ENCODE peak calls at places on chromosomes 3 and 15, in four cellular contexts. S is HepG2; U is mesendoderm; V is CD8-positive, alpha-beta T cell. D is an unnamed sample.

GRCh38 chr15:31091531-31091930 is 10.0 kb downstream of the TRPM1 start:
- DNase-seq in S (no peak), U (no peak), V (no peak), D (peak)

GRCh38 chr15:63815796-63816533 is 17.8 kb downstream of the HERC1 start:
- DNase-seq in S (no peak), U (peak), V (no peak), D (no peak)

GRCh38 chr15:61819386-61819785 is 240.9 kb downstream of the VPS13C start:
- DNase-seq in S (no peak), U (no peak), V (no peak), D (no peak)

GRCh38 chr15:58748787-58749531 is 548 bp downstream of the ADAM10 start:
- DNase-seq in S (peak), U (peak), V (peak), D (peak)

GRCh38 chr3:124117486-124117885 is 125.6 kb upstream of the ROPN1 start:
- DNase-seq in S (no peak), U (no peak), V (no peak), D (peak)

GRCh38 chr3:80549173-80549572 is 781.4 kb upstream of the ROBO1 start:
- DNase-seq in S (peak), U (no peak), V (no peak), D (no peak)

GRCh38 chr3:123632161-123632655 is 47.4 kb upstream of the HACD2 start:
- DNase-seq in S (no peak), U (peak), V (no peak), D (no peak)

GRCh38 chr3:16463914-16464313 is 49.6 kb downstream of the RFTN1 start:
- DNase-seq in S (no peak), U (no peak), V (no peak), D (no peak)

GRCh38 chr3:143628971-143629370 is 219.3 kb downstream of the SLC9A9 start:
- DNase-seq in S (no peak), U (no peak), V (no peak), D (no peak)

GRCh38 chr15:53448215-53449001 is 311.1 kb downstream of the WDR72 start:
- DNase-seq in S (no peak), U (peak), V (no peak), D (no peak)

GRCh38 chr3:62073038-62073437 is 300.3 kb downstream of the FEZF2 start:
- DNase-seq in S (no peak), U (no peak), V (no peak), D (no peak)

GRCh38 chr15:83413054-83413719 is 34.0 kb upstream of the SH3GL3 start:
- DNase-seq in S (no peak), U (no peak), V (no peak), D (no peak)

GRCh38 chr3:31232049-31233040 is 300.4 kb upstream of the STT3B start:
- DNase-seq in S (no peak), U (no peak), V (no peak), D (no peak)

GRCh38 chr3:145243875-145244274 is 917.1 kb downstream of the PLOD2 start:
- DNase-seq in S (no peak), U (no peak), V (no peak), D (no peak)

GRCh38 chr15:98755138-98755537 is 106.8 kb downstream of the IGF1R start:
- DNase-seq in S (no peak), U (no peak), V (no peak), D (no peak)

GRCh38 chr15:64452988-64453688 is 7.2 kb upstream of the ZNF609 start:
- DNase-seq in S (no peak), U (no peak), V (no peak), D (no peak)

GRCh38 chr3:8579101-8579500 is 65.5 kb downstream of the SSUH2 start:
- DNase-seq in S (no peak), U (no peak), V (no peak), D (no peak)

GRCh38 chr15:85859671-85860070 is 64.9 kb upstream of the KLHL25 start:
- DNase-seq in S (no peak), U (no peak), V (no peak), D (peak)

GRCh38 chr3:174035317-174035886 is 637.9 kb downstream of the NLGN1 start:
- DNase-seq in S (no peak), U (peak), V (no peak), D (no peak)

GRCh38 chr3:158785972-158786371 is 15.9 kb upstream of the MFSD1 start:
- DNase-seq in S (no peak), U (no peak), V (no peak), D (no peak)

GRCh38 chr15:65583701-65584100 is 27.2 kb downstream of the INTS14 start:
- DNase-seq in S (peak), U (peak), V (peak), D (no peak)

GRCh38 chr3:142888484-142889262 is at the start of gene PCOLCE2:
- DNase-seq in S (no peak), U (peak), V (no peak), D (no peak)

GRCh38 chr15:75921732-75922703 is 18.3 kb downstream of the FBXO22 start:
- DNase-seq in S (peak), U (peak), V (no peak), D (no peak)

GRCh38 chr3:190041333-190042041 is 79.2 kb downstream of the P3H2 start:
- DNase-seq in S (no peak), U (peak), V (no peak), D (no peak)
- H3K4me3 ChIP-seq in S (no peak), U (no peak), V (no peak), D (no peak)

GRCh38 chr15:74201656-74202420 is 749 bp downstream of the STRA6 start:
- DNase-seq in S (no peak), U (no peak), V (no peak), D (no peak)
- H3K4me3 ChIP-seq in S (no peak), U (no peak), V (no peak), D (no peak)

GRCh38 chr3:150599611-150600297 is 3.4 kb upstream of the SELENOT start:
- DNase-seq in S (no peak), U (peak), V (no peak), D (no peak)
- H3K4me3 ChIP-seq in S (no peak), U (no peak), V (no peak), D (no peak)

GRCh38 chr3:66073464-66074141 is 34.9 kb upstream of the MAGI1 start:
- DNase-seq in S (peak), U (no peak), V (no peak), D (no peak)

GRCh38 chr3:66076861-66077495 is 38.3 kb upstream of the MAGI1 start:
- DNase-seq in S (no peak), U (no peak), V (no peak), D (no peak)

GRCh38 chr3:66075281-66075680 is 36.6 kb upstream of the MAGI1 start:
- DNase-seq in S (peak), U (no peak), V (no peak), D (no peak)

GRCh38 chr3:66080167-66080566 is 41.4 kb upstream of the MAGI1 start:
- DNase-seq in S (no peak), U (no peak), V (no peak), D (no peak)

GRCh38 chr3:66077973-66078372 is 39.3 kb upstream of the MAGI1 start:
- DNase-seq in S (no peak), U (no peak), V (no peak), D (no peak)
- H3K4me3 ChIP-seq in S (no peak), U (no peak), V (no peak), D (no peak)

DNA sequence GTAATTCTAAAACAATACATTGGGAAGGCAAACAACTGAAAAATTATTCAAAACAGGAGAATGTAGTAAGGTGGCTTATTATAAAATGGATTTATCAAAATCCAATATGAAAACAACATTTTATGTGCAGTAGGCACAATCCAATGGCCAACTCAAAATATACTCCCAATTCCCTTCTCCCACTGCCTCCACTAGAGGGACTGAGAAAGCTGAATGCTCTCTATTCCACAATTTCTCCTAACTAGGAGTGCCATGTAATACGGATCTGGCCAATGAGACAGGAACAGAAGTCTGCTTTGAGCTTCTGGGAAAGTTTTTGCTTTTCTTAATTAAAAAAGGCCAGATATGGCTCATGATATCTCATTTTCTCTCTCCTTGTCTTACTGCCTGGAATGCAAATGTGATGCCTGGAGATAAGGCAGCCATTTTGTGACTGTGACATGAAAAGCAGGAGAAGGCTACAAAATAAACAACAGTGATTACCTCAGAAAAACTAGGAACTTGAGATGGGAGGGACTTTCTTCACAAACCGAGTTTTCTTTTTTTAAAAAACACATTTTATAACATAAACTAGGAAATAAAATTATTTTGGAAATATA is 18.8 kb upstream of the VGLL4 start:
- DNase-seq in S (peak), U (peak), V (no peak), D (no peak)
- H3K4me3 ChIP-seq in S (no peak), U (no peak), V (no peak), D (no peak)

DNA sequence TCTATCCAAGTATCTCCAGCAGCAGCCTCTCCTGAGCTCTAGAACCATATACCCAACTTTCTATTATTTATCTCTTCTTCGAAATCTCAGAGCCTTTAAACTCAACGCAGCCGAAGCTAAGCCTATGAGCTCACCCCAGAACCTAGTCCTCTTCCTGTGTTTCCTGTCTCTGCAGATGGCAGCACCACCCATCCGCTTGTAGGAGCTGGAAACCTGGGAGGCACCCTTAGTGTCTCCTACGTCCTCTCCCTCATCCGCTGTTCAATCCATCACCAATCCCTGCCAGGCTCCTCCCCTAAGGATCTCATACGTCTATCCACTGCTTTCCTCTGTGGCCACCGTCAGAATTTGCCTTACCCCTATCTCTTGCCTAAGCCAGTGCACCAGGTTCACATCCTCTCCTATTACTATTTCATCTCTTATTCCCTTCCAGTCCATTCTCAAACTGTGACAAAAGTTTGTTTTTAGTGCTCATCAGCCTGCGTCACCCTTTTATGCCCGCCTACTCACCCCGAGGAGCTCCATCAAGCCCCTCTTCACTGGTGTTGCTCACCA is 9.6 kb downstream of the VGLL4 start:
- DNase-seq in S (no peak), U (no peak), V (no peak), D (no peak)
- H3K4me3 ChIP-seq in S (no peak), U (no peak), V (no peak), D (no peak)

GRCh38 chr3:50294089-50294488 is 1.9 kb upstream of the IFRD2 start:
- DNase-seq in S (no peak), U (no peak), V (no peak), D (no peak)

GRCh38 chr3:50294492-50295403 is 2.5 kb upstream of the IFRD2 start:
- DNase-seq in S (no peak), U (no peak), V (no peak), D (no peak)

GRCh38 chr3:50295553-50296166 is 3.4 kb upstream of the IFRD2 start:
- DNase-seq in S (no peak), U (no peak), V (no peak), D (no peak)

GRCh38 chr3:50292159-50292923 is at the start of gene IFRD2:
- DNase-seq in S (peak), U (peak), V (peak), D (peak)

DNA sequence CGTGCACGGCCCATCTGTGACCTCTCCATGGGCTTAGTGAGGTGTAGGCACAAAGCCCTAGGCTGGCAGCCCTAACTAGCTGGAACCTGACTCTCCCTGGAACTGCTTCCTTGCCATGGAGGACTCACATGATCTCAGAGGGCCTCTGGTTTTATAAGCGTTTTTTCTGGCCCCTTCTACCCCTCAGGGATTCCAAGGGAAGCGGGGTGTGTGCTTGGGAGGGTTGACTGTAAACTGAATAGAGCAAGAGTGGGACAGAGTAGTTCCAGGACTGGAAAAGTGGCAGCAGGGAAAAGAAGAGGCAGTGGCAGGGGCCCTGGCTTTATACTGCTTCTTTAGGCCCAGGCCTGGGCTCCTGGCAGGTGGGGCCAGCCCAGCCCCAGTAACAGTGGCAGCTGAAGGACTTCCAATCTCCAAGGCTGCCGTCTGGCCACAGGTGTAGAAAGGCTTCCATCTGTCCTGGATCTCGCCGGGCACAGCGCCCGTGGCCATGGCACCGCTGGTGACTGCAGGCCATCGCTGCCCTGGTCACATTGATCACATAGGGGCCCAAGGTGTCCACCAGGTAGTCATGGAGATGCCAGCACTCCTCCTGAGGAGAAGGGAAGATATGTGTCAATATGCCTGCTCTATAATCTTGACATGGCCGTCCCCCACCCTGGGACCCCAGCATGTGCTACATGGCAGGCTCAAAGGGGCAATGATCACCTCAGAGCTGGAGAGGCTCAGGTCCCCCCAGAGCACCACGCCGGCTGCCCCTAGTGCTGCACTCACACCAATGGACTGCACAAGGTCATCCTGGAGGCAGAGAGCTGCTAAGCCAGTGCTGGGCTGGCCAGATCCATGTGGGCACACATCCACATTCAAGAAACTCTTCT is 934 bp upstream of the IFRD2 start:
- DNase-seq in S (no peak), U (no peak), V (no peak), D (no peak)
- H3K4me3 ChIP-seq in S (peak), U (no peak), V (peak), D (peak)

GRCh38 chr15:39088186-39088585 is 492.7 kb upstream of the THBS1 start:
- DNase-seq in S (no peak), U (no peak), V (no peak), D (no peak)

GRCh38 chr15:39077998-39078397 is 502.9 kb upstream of the THBS1 start:
- DNase-seq in S (no peak), U (no peak), V (no peak), D (no peak)

GRCh38 chr15:39084683-39085530 is 496.0 kb upstream of the THBS1 start:
- DNase-seq in S (peak), U (no peak), V (no peak), D (no peak)

GRCh38 chr15:39079296-39079834 is 501.5 kb upstream of the THBS1 start:
- DNase-seq in S (no peak), U (no peak), V (no peak), D (no peak)

DNA sequence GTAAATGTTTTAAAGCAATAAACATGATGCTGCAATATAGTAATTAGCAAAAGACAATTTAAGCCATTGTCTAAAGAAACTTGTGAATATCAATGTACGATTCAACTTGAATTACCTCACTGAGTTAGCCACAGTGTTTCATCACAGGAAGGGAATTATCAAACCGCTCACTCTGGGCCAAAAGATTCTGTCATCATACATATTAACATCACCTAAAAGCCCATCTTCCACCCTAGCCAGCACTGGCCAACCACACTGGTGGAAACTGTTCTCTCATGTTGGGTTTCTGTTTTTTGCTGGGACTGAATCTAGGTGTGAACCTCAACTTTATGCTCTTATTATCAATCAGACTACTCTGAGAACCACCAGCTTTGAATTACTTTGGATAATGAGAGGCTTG is 497.7 kb upstream of the THBS1 start:
- DNase-seq in S (no peak), U (no peak), V (no peak), D (no peak)
- H3K4me3 ChIP-seq in S (no peak), U (no peak), V (no peak), D (no peak)